ENCODE peak calls at places on chromosomes 13 and 19, in four cellular contexts. One of them, this sample, is unnamed.

GRCh38 chr19:53647350-53647749 is 15.6 kb downstream of the DPRX start:
- DNase-seq in NCI-H1105: no peak
- DNase-seq in hypothalamus: no peak
- DNase-seq in foreskin melanocyte: no peak
- DNase-seq in this sample: no peak

GRCh38 chr13:29847501-29847983 is 2.9 kb downstream of the UBL3 start:
- DNase-seq in NCI-H1105: no peak
- DNase-seq in hypothalamus: no peak
- DNase-seq in foreskin melanocyte: peak; percentile 70
- DNase-seq in this sample: peak; percentile 74

GRCh38 chr19:55279773-55280643 is at the start of gene HSPBP1:
- DNase-seq in NCI-H1105: peak; percentile 99
- DNase-seq in hypothalamus: peak; percentile 72
- DNase-seq in foreskin melanocyte: peak; percentile 91
- DNase-seq in this sample: peak; percentile 87

GRCh38 chr13:66887088-66887487 is 343.0 kb downstream of the PCDH9 start:
- DNase-seq in NCI-H1105: peak; percentile 23
- DNase-seq in hypothalamus: no peak
- DNase-seq in foreskin melanocyte: no peak
- DNase-seq in this sample: peak; percentile 43

GRCh38 chr19:17325133-17325532 is 9.5 kb downstream of the ANO8 start:
- DNase-seq in NCI-H1105: no peak
- DNase-seq in hypothalamus: no peak
- DNase-seq in foreskin melanocyte: no peak
- DNase-seq in this sample: no peak

GRCh38 chr13:95564091-95564490 is 11.6 kb downstream of the CLDN10 start:
- DNase-seq in NCI-H1105: no peak
- DNase-seq in hypothalamus: no peak
- DNase-seq in foreskin melanocyte: no peak
- DNase-seq in this sample: no peak

GRCh38 chr13:111034811-111035210 is 80.3 kb upstream of the ARHGEF7 start:
- DNase-seq in NCI-H1105: no peak
- DNase-seq in hypothalamus: no peak
- DNase-seq in foreskin melanocyte: peak; percentile 61
- DNase-seq in this sample: no peak

GRCh38 chr13:33322965-33323668 is 37.6 kb upstream of the STARD13 start:
- DNase-seq in NCI-H1105: peak; percentile 9
- DNase-seq in hypothalamus: no peak
- DNase-seq in foreskin melanocyte: no peak
- DNase-seq in this sample: no peak

GRCh38 chr19:50739841-50740426 is 16.8 kb downstream of the CLEC11A start:
- DNase-seq in NCI-H1105: no peak
- DNase-seq in hypothalamus: no peak
- DNase-seq in foreskin melanocyte: no peak
- DNase-seq in this sample: no peak

This sample was measured in midbrain.